ENCODE peak calls at places on chromosomes 4 and X, in four cellular contexts. One of them, this sample, is unnamed.

GRCh38 chrX:5617666-5618065 is 611.0 kb downstream of the NLGN4X start:
- DNase-seq in bronchial epithelial cell: no peak
- DNase-seq in colonic mucosa: no peak
- DNase-seq in ascending aorta: no peak
- DNase-seq in this sample: no peak

GRCh38 chrX:80816051-80816450 is 6.4 kb upstream of the BRWD3 start:
- DNase-seq in ascending aorta: no peak
- DNase-seq in bronchial epithelial cell: no peak
- DNase-seq in colonic mucosa: no peak
- DNase-seq in this sample: no peak

GRCh38 chr4:102438396-102438795 is 62.8 kb upstream of the NFKB1 start:
- DNase-seq in bronchial epithelial cell: peak
- DNase-seq in ascending aorta: no peak
- DNase-seq in colonic mucosa: no peak
- DNase-seq in this sample: no peak

GRCh38 chrX:101219840-101220191 is 230 bp downstream of the DRP2 start:
- DNase-seq in colonic mucosa: no peak
- DNase-seq in ascending aorta: no peak
- DNase-seq in bronchial epithelial cell: no peak
- DNase-seq in this sample: no peak

GRCh38 chrX:118802857-118803256 is 20.8 kb upstream of the ZCCHC12 start:
- DNase-seq in colonic mucosa: no peak
- DNase-seq in ascending aorta: no peak
- DNase-seq in bronchial epithelial cell: peak
- DNase-seq in this sample: no peak

GRCh38 chr4:94126669-94127068 is 81.0 kb upstream of the SMARCAD1 start:
- DNase-seq in colonic mucosa: no peak
- DNase-seq in ascending aorta: no peak
- DNase-seq in bronchial epithelial cell: peak
- DNase-seq in this sample: no peak

GRCh38 chrX:70445876-70446275 is 1.2 kb downstream of the DLG3 start:
- DNase-seq in bronchial epithelial cell: no peak
- DNase-seq in ascending aorta: no peak
- DNase-seq in colonic mucosa: no peak
- DNase-seq in this sample: no peak

GRCh38 chr4:26288308-26288982 is 32.4 kb upstream of the RBPJ start:
- DNase-seq in bronchial epithelial cell: peak
- DNase-seq in ascending aorta: no peak
- DNase-seq in colonic mucosa: no peak
- DNase-seq in this sample: peak

GRCh38 chr4:83125738-83126141 is 11.2 kb upstream of the PLAC8 start:
- DNase-seq in bronchial epithelial cell: no peak
- DNase-seq in colonic mucosa: peak
- DNase-seq in ascending aorta: no peak
- DNase-seq in this sample: no peak

GRCh38 chr4:131302108-131302507 is 1847.0 kb upstream of the PCDH10 start:
- DNase-seq in ascending aorta: no peak
- DNase-seq in bronchial epithelial cell: no peak
- DNase-seq in colonic mucosa: no peak
- DNase-seq in this sample: no peak

GRCh38 chr4:123784626-123785025 is 388.0 kb downstream of the SPRY1 start:
- DNase-seq in bronchial epithelial cell: no peak
- DNase-seq in colonic mucosa: no peak
- DNase-seq in ascending aorta: no peak
- DNase-seq in this sample: no peak

GRCh38 chr4:7395635-7396034 is 39.1 kb downstream of the PSAPL1 start:
- DNase-seq in colonic mucosa: no peak
- DNase-seq in ascending aorta: no peak
- DNase-seq in bronchial epithelial cell: no peak
- DNase-seq in this sample: no peak

GRCh38 chrX:97021680-97022079 is 138.0 kb downstream of the RPA4 start:
- DNase-seq in ascending aorta: no peak
- DNase-seq in bronchial epithelial cell: peak
- DNase-seq in colonic mucosa: no peak
- DNase-seq in this sample: no peak

GRCh38 chr4:17544831-17545234 is 29.9 kb downstream of the CLRN2 start:
- DNase-seq in bronchial epithelial cell: no peak
- DNase-seq in colonic mucosa: no peak
- DNase-seq in ascending aorta: no peak
- DNase-seq in this sample: peak

GRCh38 chr4:26139310-26139924 is 181.4 kb upstream of the RBPJ start:
- DNase-seq in colonic mucosa: no peak
- DNase-seq in ascending aorta: no peak
- DNase-seq in bronchial epithelial cell: no peak
- DNase-seq in this sample: no peak

GRCh38 chr4:37998225-37998624 is 38.0 kb downstream of the PTTG2 start:
- DNase-seq in bronchial epithelial cell: no peak
- DNase-seq in colonic mucosa: no peak
- DNase-seq in ascending aorta: no peak
- DNase-seq in this sample: no peak

GRCh38 chr4:125423124-125423523 is 108.4 kb downstream of the FAT4 start:
- DNase-seq in ascending aorta: no peak
- DNase-seq in colonic mucosa: no peak
- DNase-seq in bronchial epithelial cell: no peak
- DNase-seq in this sample: no peak

GRCh38 chr4:46390353-46391058 is 578 bp upstream of the GABRA2 start:
- DNase-seq in bronchial epithelial cell: no peak
- DNase-seq in ascending aorta: no peak
- DNase-seq in colonic mucosa: no peak
- DNase-seq in this sample: no peak

GRCh38 chr4:150679018-150679766 is 97.2 kb downstream of the MAB21L2 start:
- DNase-seq in bronchial epithelial cell: no peak
- DNase-seq in ascending aorta: no peak
- DNase-seq in colonic mucosa: no peak
- DNase-seq in this sample: no peak

GRCh38 chrX:140091276-140091886 is 126.1 kb upstream of the CXorf66 start:
- DNase-seq in ascending aorta: no peak
- DNase-seq in bronchial epithelial cell: no peak
- DNase-seq in colonic mucosa: peak
- DNase-seq in this sample: no peak

GRCh38 chrX:41085883-41086626 is 810 bp downstream of the USP9X start:
- DNase-seq in bronchial epithelial cell: peak
- DNase-seq in colonic mucosa: peak
- DNase-seq in ascending aorta: peak
- DNase-seq in this sample: peak

GRCh38 chr4:173924561-173924960 is 358.9 kb downstream of the FBXO8 start:
- DNase-seq in colonic mucosa: no peak
- DNase-seq in ascending aorta: no peak
- DNase-seq in bronchial epithelial cell: no peak
- DNase-seq in this sample: no peak

GRCh38 chrX:53584891-53585290 is 101.6 kb downstream of the HUWE1 start:
- DNase-seq in ascending aorta: no peak
- DNase-seq in bronchial epithelial cell: no peak
- DNase-seq in colonic mucosa: no peak
- DNase-seq in this sample: no peak

GRCh38 chrX:53587795-53588194 is 98.7 kb downstream of the HUWE1 start:
- DNase-seq in ascending aorta: no peak
- DNase-seq in colonic mucosa: no peak
- DNase-seq in bronchial epithelial cell: no peak
- DNase-seq in this sample: no peak

GRCh38 chrX:53580742-53581504 is 105.6 kb downstream of the HUWE1 start:
- DNase-seq in colonic mucosa: no peak
- DNase-seq in bronchial epithelial cell: no peak
- DNase-seq in ascending aorta: no peak
- DNase-seq in this sample: no peak

DNA sequence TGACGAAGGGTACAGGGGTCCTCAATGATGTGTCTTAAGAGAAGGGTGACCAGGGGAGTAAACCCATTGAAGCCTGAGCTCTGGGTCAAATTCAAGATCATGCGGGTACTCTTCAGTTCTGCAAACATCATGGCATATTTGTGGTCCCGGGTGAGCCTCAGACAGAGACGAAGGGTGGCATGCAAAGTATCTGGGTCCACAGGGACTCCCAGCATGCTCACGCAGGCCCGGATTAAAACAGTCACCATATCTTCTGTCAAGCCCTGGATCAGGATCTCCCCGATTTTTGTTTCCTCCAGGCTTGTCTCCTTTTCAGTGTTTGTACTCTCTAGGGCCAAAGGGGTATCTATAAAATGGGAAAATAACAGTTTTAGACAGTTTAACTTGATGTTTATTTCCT is 102.9 kb downstream of the HUWE1 start:
- DNase-seq in bronchial epithelial cell: no peak
- DNase-seq in ascending aorta: no peak
- DNase-seq in colonic mucosa: no peak
- DNase-seq in this sample: no peak
- TF ChIP-seq CTCF in bronchial epithelial cell: no peak
- TF ChIP-seq CTCF in ascending aorta: no peak
- TF ChIP-seq CTCF in colonic mucosa: no peak
- TF ChIP-seq CTCF in this sample: no peak

DNA sequence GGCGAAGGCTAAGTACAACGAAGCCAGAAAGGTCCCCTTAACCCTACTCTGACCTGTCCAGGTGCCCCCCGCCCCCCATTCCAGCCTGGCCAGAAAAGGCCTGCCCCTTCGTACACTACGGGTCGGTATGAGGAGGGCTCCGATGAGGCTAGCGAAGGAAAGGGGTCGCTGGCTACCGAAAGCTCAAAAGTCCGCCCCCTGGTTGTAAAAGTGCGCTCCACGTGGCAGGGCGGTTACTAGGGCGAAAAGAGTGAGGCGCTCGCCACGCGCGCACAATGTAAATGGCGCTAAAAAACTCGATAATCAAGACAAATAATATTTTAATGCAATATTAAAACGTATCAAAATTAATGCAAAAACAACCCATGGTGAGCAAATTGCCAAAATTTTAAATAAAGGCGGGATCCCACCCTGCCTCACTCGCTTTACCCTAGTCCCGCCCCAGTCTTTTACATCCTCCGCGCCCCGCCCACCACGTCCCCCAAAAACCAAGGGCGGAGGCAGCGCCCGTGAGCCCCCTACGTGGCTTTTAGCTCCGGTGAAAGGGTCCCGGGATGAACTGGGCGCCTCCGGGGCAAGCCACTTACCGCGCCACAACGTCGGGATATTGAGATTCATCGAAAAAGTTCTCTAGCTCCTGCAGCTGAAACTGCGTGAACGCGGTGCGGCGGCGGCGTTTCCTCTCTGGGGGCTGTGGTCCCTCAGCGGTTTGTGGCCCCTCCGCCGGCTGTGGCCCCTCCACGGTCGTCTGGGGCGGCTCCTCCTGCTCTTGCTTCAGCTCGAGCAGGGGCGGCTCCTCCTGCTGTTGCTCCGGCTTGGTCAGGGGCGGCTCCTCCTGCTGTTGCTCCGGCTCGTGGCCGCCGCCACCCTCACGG is 929 bp downstream of the ESX1 start:
- DNase-seq in colonic mucosa: no peak
- DNase-seq in ascending aorta: no peak
- DNase-seq in bronchial epithelial cell: no peak
- DNase-seq in this sample: no peak
- TF ChIP-seq CTCF in colonic mucosa: no peak
- TF ChIP-seq CTCF in ascending aorta: no peak
- TF ChIP-seq CTCF in bronchial epithelial cell: no peak
- TF ChIP-seq CTCF in this sample: no peak

GRCh38 chrX:74423289-74423985 is 2.1 kb downstream of the SLC16A2 start:
- DNase-seq in bronchial epithelial cell: no peak
- DNase-seq in ascending aorta: no peak
- DNase-seq in colonic mucosa: no peak
- DNase-seq in this sample: no peak

GRCh38 chrX:74421181-74422028 is at the start of gene SLC16A2:
- DNase-seq in ascending aorta: no peak
- DNase-seq in bronchial epithelial cell: peak
- DNase-seq in colonic mucosa: peak
- DNase-seq in this sample: peak

GRCh38 chrX:74420194-74421035 is 878 bp upstream of the SLC16A2 start:
- DNase-seq in ascending aorta: peak
- DNase-seq in bronchial epithelial cell: peak
- DNase-seq in colonic mucosa: peak
- DNase-seq in this sample: peak

GRCh38 chrX:74422029-74422352 is 698 bp downstream of the SLC16A2 start:
- DNase-seq in colonic mucosa: no peak
- DNase-seq in bronchial epithelial cell: no peak
- DNase-seq in ascending aorta: no peak
- DNase-seq in this sample: no peak

GRCh38 chrX:74422576-74423288 is 1.4 kb downstream of the SLC16A2 start:
- DNase-seq in colonic mucosa: peak
- DNase-seq in ascending aorta: no peak
- DNase-seq in bronchial epithelial cell: peak
- DNase-seq in this sample: peak
- TF ChIP-seq CTCF in colonic mucosa: no peak
- TF ChIP-seq CTCF in ascending aorta: no peak
- TF ChIP-seq CTCF in bronchial epithelial cell: peak
- TF ChIP-seq CTCF in this sample: no peak

DNA sequence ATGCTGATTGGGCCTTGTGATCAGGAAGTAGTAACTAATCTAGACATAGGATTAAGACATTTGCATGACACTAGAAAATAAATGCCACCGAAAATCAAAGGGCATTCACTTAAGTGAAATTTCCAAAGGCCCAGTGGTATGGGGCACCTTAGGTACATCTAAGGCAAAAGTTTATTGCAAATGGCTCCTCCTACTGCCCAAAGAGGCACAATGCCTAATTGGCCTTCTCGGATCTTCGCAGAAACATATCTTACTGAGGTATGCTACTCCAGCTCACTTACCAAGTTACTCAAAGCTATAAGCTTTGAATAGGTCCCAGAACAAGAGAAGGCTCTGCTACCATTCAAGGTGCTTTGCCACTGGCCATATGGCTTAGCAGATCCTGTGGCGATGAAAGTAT is 174.8 kb upstream of the CXCL13 start:
- DNase-seq in ascending aorta: no peak
- DNase-seq in colonic mucosa: no peak
- DNase-seq in bronchial epithelial cell: no peak
- DNase-seq in this sample: no peak
- TF ChIP-seq CTCF in ascending aorta: no peak
- TF ChIP-seq CTCF in colonic mucosa: no peak
- TF ChIP-seq CTCF in bronchial epithelial cell: no peak
- TF ChIP-seq CTCF in this sample: no peak

GRCh38 chrX:51804741-51805140 is 61.5 kb downstream of the GSPT2 start:
- DNase-seq in colonic mucosa: no peak
- DNase-seq in bronchial epithelial cell: no peak
- DNase-seq in ascending aorta: no peak
- DNase-seq in this sample: no peak
- TF ChIP-seq CTCF in colonic mucosa: no peak
- TF ChIP-seq CTCF in bronchial epithelial cell: no peak
- TF ChIP-seq CTCF in ascending aorta: no peak
- TF ChIP-seq CTCF in this sample: peak

GRCh38 chr4:168864831-168865541 is 145.1 kb downstream of the CBR4 start:
- DNase-seq in ascending aorta: no peak
- DNase-seq in colonic mucosa: no peak
- DNase-seq in bronchial epithelial cell: no peak
- DNase-seq in this sample: no peak
- TF ChIP-seq CTCF in ascending aorta: no peak
- TF ChIP-seq CTCF in colonic mucosa: no peak
- TF ChIP-seq CTCF in bronchial epithelial cell: no peak
- TF ChIP-seq CTCF in this sample: no peak

DNA sequence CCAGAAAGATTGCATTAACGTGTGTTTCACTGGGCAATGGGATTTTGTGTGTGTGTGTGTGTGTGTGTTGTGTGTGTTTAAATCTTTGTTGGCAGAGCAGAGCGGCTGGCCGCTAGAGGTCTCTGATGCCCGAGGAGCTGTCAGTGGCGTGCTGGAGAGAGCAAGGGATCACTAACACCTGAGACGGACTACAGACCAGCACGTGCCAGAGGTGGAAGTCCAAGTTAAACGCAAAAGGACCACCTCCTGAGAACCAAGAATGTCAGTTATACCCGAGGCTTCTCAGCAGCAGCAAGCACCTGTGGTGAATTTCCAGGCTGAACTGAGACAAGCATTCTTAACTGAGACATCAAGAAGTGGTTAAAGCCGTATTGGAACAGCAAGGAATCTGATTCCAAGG is 9.0 kb upstream of the SLC25A14 start:
- DNase-seq in colonic mucosa: peak
- DNase-seq in bronchial epithelial cell: peak
- DNase-seq in ascending aorta: no peak
- DNase-seq in this sample: peak
- TF ChIP-seq CTCF in colonic mucosa: peak
- TF ChIP-seq CTCF in bronchial epithelial cell: peak
- TF ChIP-seq CTCF in ascending aorta: no peak
- TF ChIP-seq CTCF in this sample: peak